ENCODE peak calls at places on chromosomes 5 and 9, in four cellular contexts. L is SK-N-SH, S is Peyer's patch, G is stomach. O is an unnamed sample. For H3K36me3 and H3K27me3, the result is how much of the 10 kb centered on the place peaks cover.

GRCh38 chr5:136769900-136770684 is 404.7 kb upstream of the TRPC7 start:
- DNase-seq in L (peak), S (no peak), G (peak), O (peak)

GRCh38 chr9:37229882-37230482 is 109.6 kb downstream of the ZCCHC7 start:
- DNase-seq in L (no peak), S (no peak), G (no peak), O (no peak)

GRCh38 chr5:93609756-93610155 is 26.7 kb downstream of the NR2F1 start:
- DNase-seq in L (no peak), S (no peak), G (no peak), O (no peak)

GRCh38 chr5:75656311-75657003 is 45.2 kb downstream of the ANKDD1B start:
- DNase-seq in L (no peak), S (no peak), G (no peak), O (peak)

GRCh38 chr5:57438162-57438561 is 44.4 kb downstream of the ACTBL2 start:
- DNase-seq in L (no peak), S (no peak), G (no peak), O (no peak)

GRCh38 chr9:107650995-107651394 is 161.4 kb upstream of the KLF4 start:
- DNase-seq in L (no peak), S (no peak), G (no peak), O (no peak)

GRCh38 chr5:170145462-170145861 is 39.8 kb downstream of the FOXI1 start:
- DNase-seq in L (no peak), S (no peak), G (no peak), O (no peak)

GRCh38 chr5:157066080-157066479 is 7.2 kb upstream of the HAVCR1 start:
- DNase-seq in L (no peak), S (no peak), G (no peak), O (no peak)

GRCh38 chr5:149310947-149311675 is 34.2 kb upstream of the GRPEL2 start:
- DNase-seq in L (no peak), S (no peak), G (no peak), O (no peak)

DNA sequence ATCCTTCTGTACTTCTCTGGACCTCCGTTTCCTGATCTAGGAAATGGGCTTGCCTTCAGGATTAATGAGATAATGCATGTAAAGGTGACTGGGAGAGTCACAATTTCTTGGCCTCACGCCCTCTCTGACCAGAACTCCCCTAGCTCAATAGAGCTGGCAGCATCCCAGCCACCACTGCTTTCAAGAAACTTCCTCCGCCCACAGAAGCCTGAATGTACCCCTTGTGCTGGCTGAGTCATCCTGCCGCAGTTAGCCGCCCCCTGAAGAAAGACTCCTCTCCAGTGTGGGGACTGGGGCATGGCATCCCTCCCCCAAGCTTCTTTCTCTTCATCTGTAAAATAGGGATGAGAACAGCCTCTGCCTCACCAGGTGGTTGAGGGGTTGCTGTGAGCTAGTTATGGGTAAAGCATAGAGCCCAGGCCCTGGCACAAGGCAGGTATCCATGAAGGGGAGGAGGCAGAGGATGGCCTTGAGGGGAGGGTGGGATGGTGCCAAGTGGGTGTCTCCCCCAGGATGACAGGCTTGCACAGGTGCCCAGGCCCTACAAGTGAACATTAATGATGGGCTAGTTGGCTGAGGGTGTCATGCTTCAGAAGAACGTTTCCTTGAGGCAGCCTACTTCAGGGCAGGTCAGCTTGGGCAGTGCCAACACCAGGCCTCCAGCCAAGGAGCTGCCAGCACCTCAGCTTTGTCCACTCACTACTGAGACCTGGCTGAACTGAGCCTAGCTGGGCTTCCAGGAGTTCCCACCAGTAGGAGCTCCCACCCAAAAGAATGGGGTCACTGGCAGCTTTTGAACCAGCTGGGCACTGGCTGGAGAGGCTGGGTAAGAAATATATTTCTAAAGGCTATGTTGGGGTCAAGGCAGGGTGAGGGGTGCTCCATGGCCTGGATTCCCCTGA is 3.5 kb downstream of the PDLIM4 start:
- DNase-seq in L (no peak), S (peak), G (peak), O (peak)
- H3K36me3 ChIP-seq in L (under half), S (under half), G (under half), O (under half)

DNA sequence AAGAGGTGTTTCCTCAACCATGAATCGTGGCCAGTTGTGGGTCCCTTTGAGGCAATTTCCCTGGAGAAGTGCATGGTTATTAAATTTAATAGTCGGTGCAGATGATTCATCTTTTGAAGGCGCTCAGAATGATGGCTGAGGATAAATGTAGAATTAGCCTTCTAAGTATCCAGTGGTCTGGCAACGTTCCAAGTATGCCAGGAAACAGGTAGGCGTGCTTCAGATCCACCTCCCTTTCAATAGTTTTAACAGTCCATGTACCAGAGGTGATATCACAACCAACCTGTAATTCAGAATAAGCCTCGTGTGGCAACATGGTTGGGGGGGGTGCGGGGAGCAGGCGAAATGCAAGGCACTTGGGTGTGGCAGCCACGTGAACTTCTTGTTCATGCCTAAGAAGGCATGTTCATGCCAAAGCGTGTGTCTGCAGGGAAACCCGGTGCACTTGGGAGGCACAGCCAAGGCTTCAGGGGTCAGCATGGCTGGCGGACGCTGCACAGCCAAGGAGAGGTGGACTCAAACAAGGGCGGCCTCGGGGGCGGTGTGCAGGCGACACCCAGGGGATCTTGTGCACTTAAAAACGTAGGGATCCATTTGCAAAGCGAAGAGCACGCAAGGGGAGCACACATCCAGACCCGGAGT is 5.2 kb upstream of the NKD2 start:
- DNase-seq in L (no peak), S (peak), G (peak), O (peak)
- H3K27me3 ChIP-seq in L (under half), S (under half), G (under half), O (under half)

GRCh38 chr5:133017964-133018363 is 8.4 kb downstream of the ZCCHC10 start:
- DNase-seq in L (no peak), S (no peak), G (no peak), O (no peak)
- H3K36me3 ChIP-seq in L (under half), S (under half), G (under half), O (under half)

DNA sequence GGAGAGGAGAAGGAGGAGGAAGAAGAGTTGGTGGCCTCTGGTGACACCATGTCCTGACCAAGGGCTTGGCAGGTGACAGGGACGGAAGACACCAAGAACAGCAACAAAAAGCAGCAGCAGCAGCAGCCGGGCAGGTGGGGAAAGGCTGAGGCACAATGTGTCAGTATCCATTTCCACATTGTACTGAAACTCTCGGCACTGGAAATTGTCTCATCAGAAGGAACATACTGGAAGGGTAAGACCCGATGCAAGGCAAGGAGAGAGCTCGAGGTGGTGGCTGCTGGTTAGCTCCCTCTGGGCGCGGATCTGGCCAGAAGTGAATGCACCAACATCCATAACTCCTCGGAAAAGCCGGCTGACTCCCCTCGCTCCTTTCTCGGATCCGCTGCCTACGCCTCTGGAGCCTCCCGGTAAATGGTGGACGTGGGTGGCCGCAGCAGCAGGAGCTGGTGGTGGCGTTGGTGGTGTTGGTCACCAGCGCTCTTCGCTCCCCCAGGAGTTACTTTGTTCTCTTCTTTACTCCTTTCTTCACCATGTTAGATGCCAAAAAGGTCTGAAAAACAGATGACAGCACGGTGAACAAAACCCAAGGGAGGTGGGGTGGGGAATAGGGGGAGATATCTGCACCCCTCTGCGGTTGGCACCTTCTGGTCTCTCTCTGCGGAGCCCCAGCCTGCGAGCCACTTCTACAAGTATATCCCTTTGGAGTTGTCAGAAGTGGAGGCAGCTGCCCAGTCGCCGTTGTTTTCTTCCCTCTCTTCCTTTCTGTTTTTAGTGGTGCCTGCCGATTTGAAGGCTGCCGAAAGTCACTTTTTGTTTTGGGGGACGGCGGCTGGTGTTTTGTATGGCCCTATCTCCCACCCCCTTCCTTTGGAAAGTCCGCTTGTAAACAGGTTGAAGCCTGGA is 463 bp downstream of the FGF10 start:
- DNase-seq in L (no peak), S (peak), G (peak), O (peak)
- H3K27me3 ChIP-seq in L (under half), S (under half), G (under half), O (under half)